ENCODE peak calls at places on chromosomes 12 and 14, in five cellular contexts. H, C, M, L and G are unnamed samples.
A peak's percentile ranks its signal among the peaks of the same experiment; 100 is the strongest.

GRCh38 chr14:63039800-63040380 is 5.4 kb downstream of the KCNH5 start:
- DNase-seq in C (no peak), L (no peak), M (no peak), H (no peak), G (no peak)

GRCh38 chr12:116375278-116375842 is 97.9 kb upstream of the MED13L start:
- DNase-seq in C (no peak), M (no peak), L (no peak), H (no peak), G (no peak)

GRCh38 chr14:22276913-22277816 is 311.9 kb downstream of the DAD1 start:
- DNase-seq in C (no peak), H (no peak), L (no peak), M (no peak), G (no peak)

GRCh38 chr14:50560929-50561280 is 960 bp downstream of the ATL1 start:
- DNase-seq in C (peak; percentile 84), M (peak; percentile 80), H (peak; percentile 23), L (peak; percentile 86), G (peak; percentile 52)

GRCh38 chr14:88933203-88933602 is 108.8 kb downstream of the TTC8 start:
- DNase-seq in L (no peak), H (no peak), M (no peak), C (no peak), G (no peak)

GRCh38 chr12:29807125-29807524 is 23.4 kb upstream of the TMTC1 start:
- DNase-seq in L (no peak), H (no peak), M (no peak), C (no peak), G (no peak)

GRCh38 chr14:81416981-81417380 is 16.9 kb upstream of the STON2 start:
- DNase-seq in M (no peak), H (no peak), L (no peak), C (no peak), G (no peak)

GRCh38 chr14:69685716-69686115 is 74.3 kb downstream of the SUSD6 start:
- DNase-seq in H (peak; percentile 44), C (peak; percentile 75), M (peak; percentile 90), L (peak; percentile 80), G (peak; percentile 65)

GRCh38 chr12:13670249-13670648 is 311.2 kb downstream of the GRIN2B start:
- DNase-seq in C (no peak), M (no peak), H (no peak), L (no peak), G (no peak)

GRCh38 chr12:126727218-126727601 is 1539.8 kb upstream of the TMEM132C start:
- DNase-seq in H (no peak), C (no peak), L (no peak), M (no peak), G (no peak)

GRCh38 chr12:69779928-69780327 is 41.3 kb downstream of the RAB3IP start:
- DNase-seq in M (no peak), L (no peak), H (no peak), C (no peak), G (no peak)

GRCh38 chr14:87081004-87081403 is 912.0 kb downstream of the GALC start:
- DNase-seq in L (no peak), H (no peak), C (no peak), M (no peak), G (no peak)

GRCh38 chr12:91109148-91109564 is 2.1 kb downstream of the LUM start:
- DNase-seq in H (peak; percentile 27), C (peak; percentile 85), M (peak; percentile 82), L (peak; percentile 63), G (peak; percentile 60)

GRCh38 chr12:70351076-70351475 is 15.0 kb upstream of the KCNMB4 start:
- DNase-seq in L (no peak), M (no peak), H (no peak), C (no peak), G (no peak)

GRCh38 chr14:26765768-26766550 is 168.1 kb upstream of the NOVA1 start:
- DNase-seq in M (peak; percentile 37), H (no peak), C (peak; percentile 21), L (peak; percentile 62), G (peak; percentile 29)

GRCh38 chr14:74905595-74906142 is 17.4 kb downstream of the RPS6KL1 start:
- DNase-seq in L (peak; percentile 77), C (peak; percentile 82), H (peak; percentile 76), M (peak; percentile 75), G (peak; percentile 75)

GRCh38 chr14:75088566-75089373 is 19.3 kb downstream of the ZC2HC1C start:
- DNase-seq in M (peak; percentile 62), H (peak; percentile 40), L (no peak), C (peak; percentile 55), G (no peak)

GRCh38 chr12:100716949-100717732 is 77.4 kb upstream of the ANO4 start:
- DNase-seq in H (no peak), M (no peak), L (peak; percentile 24), C (no peak), G (no peak)

GRCh38 chr12:100718212-100718611 is 76.4 kb upstream of the ANO4 start:
- DNase-seq in H (no peak), C (no peak), M (no peak), L (no peak), G (no peak)

GRCh38 chr12:100715976-100716657 is 78.5 kb upstream of the ANO4 start:
- DNase-seq in C (no peak), H (no peak), L (no peak), M (no peak), G (no peak)

GRCh38 chr12:100717733-100718067 is 76.9 kb upstream of the ANO4 start:
- DNase-seq in H (no peak), M (no peak), C (no peak), L (no peak), G (no peak)

DNA sequence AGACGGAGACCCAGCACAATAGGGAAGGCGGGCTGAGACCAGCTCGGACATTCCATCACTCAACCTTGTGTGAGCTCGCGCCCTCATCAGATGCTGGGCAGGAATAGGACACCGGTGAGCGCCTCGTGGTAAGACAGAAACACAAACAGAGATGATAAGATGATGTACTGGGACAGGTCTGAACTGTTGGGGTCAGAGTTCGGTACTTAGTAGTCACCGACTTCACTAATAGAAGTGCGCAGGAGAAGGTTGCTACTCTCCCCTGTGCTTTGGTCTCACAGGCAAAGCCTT is 78.0 kb upstream of the ANO4 start:
- DNase-seq in M (no peak), L (no peak), H (no peak), C (no peak), G (no peak)
- H3K27me3 ChIP-seq in M (peaks cover 10% of the 10 kb centered on the region), L (peaks cover 54% of the 10 kb centered on the region), H (no peaks in the 10 kb centered on the region), C (no peaks in the 10 kb centered on the region), G (no peaks in the 10 kb centered on the region)

GRCh38 chr14:104864267-104865068 is 600 bp upstream of the CEP170B start:
- DNase-seq in L (peak; percentile 28), H (no peak), C (no peak), M (peak; percentile 87), G (peak; percentile 95)
- TF ChIP-seq POLR2A in L (no peak), H (peak; percentile 57), C (no peak), M (peak; percentile 19), G (peak; percentile 49)

DNA sequence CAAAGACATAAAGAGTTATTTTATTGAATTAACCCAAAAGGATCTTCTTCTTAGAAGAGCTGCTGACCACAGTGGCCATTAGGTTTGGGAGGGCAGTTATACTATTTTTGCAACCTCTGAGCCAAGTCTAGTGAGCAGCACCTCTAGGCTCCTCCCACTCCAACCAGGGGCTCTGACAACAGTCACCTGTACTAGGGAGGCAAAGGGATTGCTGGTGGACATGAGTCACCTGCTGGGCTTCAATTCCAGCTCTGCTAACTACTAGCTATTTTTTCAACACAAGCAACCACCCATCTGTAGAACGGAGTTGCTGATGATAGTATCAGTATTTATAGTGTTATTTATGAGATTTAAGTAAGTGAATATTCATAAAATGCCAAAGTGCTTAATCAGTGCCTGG is 166.0 kb downstream of the KLHL28 start:
- DNase-seq in H (no peak), L (no peak), C (no peak), M (peak; percentile 34), G (no peak)
- H3K27me3 ChIP-seq in H (no peaks in the 10 kb centered on the region), L (no peaks in the 10 kb centered on the region), C (no peaks in the 10 kb centered on the region), M (no peaks in the 10 kb centered on the region), G (no peaks in the 10 kb centered on the region)

DNA sequence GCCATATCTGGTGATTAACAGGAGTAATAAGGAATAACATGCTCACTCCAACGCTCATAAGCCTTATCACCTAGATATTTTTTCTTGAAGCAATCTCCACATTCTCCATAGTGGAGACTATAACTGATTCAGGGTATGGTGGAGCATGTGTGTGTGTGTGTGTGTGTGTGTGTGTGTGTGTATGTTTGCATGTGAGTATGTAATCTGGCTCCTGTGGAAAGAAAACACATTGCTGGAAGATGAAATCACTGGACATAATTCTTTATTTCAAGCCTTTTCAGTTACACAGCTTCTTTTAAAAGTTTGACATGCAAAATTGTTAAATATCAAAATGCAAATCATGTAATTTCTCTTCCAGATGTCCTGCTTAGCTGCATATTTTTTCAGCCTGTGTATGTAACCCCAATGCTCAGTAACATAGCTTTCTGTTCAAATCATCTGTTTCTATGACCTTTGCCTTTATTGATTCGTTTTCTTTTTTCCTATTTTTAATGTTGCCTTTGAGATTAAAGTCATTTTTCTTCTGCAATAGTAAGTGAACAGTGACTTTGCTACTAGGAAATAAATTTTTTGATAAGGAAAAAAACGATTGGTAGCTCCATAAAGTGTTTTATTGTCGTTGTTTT is 80.5 kb upstream of the BTG1 start:
- DNase-seq in M (no peak), C (no peak), L (no peak), H (no peak), G (no peak)
- TF ChIP-seq POLR2A in M (no peak), C (no peak), L (no peak), H (no peak), G (no peak)

GRCh38 chr14:65336191-65336591 is 76.3 kb upstream of the FUT8 start:
- DNase-seq in C (no peak), H (no peak), M (no peak), L (no peak), G (no peak)
- H3K27me3 ChIP-seq in C (no peaks in the 10 kb centered on the region), H (no peaks in the 10 kb centered on the region), M (no peaks in the 10 kb centered on the region), L (no peaks in the 10 kb centered on the region), G (no peaks in the 10 kb centered on the region)

GRCh38 chr12:3872800-3873636 is at the start of gene PARP11:
- DNase-seq in L (peak; percentile 99), M (peak; percentile 98), C (peak; percentile 98), H (peak; percentile 100), G (peak; percentile 99)
- TF ChIP-seq POLR2A in L (no peak), M (no peak), C (peak; percentile 48), H (peak; percentile 42), G (peak; percentile 37)

GRCh38 chr12:49548481-49548821 is 9.6 kb downstream of the KCNH3 start:
- DNase-seq in C (no peak), H (no peak), L (peak; percentile 25), M (no peak), G (no peak)
- H3K27me3 ChIP-seq in C (no peaks in the 10 kb centered on the region), H (no peaks in the 10 kb centered on the region), L (peaks cover 15% of the 10 kb centered on the region), M (no peaks in the 10 kb centered on the region), G (no peaks in the 10 kb centered on the region)

GRCh38 chr14:58026967-58027366 is 125.0 kb downstream of the ARMH4 start:
- DNase-seq in L (no peak), C (no peak), H (no peak), M (no peak), G (no peak)
- TF ChIP-seq POLR2A in L (no peak), C (no peak), H (no peak), M (no peak), G (no peak)